ENCODE peak calls at places on chromosomes 2 and 18, in ten cellular contexts. C, J, N, H, B, V, A, D, L and M are unnamed samples.

GRCh38 chr2:190904644-190905043 is 24.0 kb downstream of the GLS start:
- DNase-seq in C (no peak), J (no peak), N (peak; percentile 3), H (no peak), B (no peak), V (no peak), A (no peak), D (no peak), L (peak; percentile 75), M (no peak)

GRCh38 chr2:114546511-114546910 is 104.1 kb downstream of the DPP10 start:
- DNase-seq in C (no peak), J (no peak), N (no peak), H (no peak), B (no peak), V (no peak), A (no peak), D (no peak), L (no peak), M (no peak)

GRCh38 chr2:147525724-147526489 is 318.9 kb upstream of the ACVR2A start:
- DNase-seq in C (no peak), J (no peak), N (no peak), H (no peak), B (no peak), V (no peak), A (no peak), D (no peak), L (no peak), M (no peak)

GRCh38 chr2:171086352-171087290 is 74.1 kb downstream of the TLK1 start:
- DNase-seq in C (peak; percentile 88), J (no peak), N (peak; percentile 53), H (peak; percentile 50), B (peak; percentile 61), V (peak; percentile 22), A (peak; percentile 27), D (peak; percentile 50), L (peak; percentile 60), M (peak; percentile 13)

GRCh38 chr2:171480908-171481307 is 41.4 kb upstream of the CYBRD1 start:
- DNase-seq in C (no peak), J (no peak), N (no peak), H (no peak), B (no peak), V (no peak), A (no peak), D (no peak), L (no peak), M (no peak)

GRCh38 chr18:524496-524895 is 24.0 kb upstream of the COLEC12 start:
- DNase-seq in C (no peak), J (no peak), N (peak; percentile 53), H (no peak), B (no peak), V (no peak), A (no peak), D (no peak), L (peak; percentile 73), M (no peak)

GRCh38 chr2:495745-496275 is 181.4 kb downstream of the TMEM18 start:
- DNase-seq in C (no peak), J (no peak), N (no peak), H (no peak), B (no peak), V (no peak), A (no peak), D (no peak), L (no peak), M (no peak)

GRCh38 chr18:57497372-57498294 is 62.5 kb downstream of the ONECUT2 start:
- DNase-seq in C (no peak), J (no peak), N (no peak), H (no peak), B (no peak), V (no peak), A (no peak), D (no peak), L (no peak), M (no peak)

GRCh38 chr2:126849054-126849453 is 49.6 kb upstream of the TEX51 start:
- DNase-seq in C (no peak), J (no peak), N (no peak), H (no peak), B (no peak), V (no peak), A (no peak), D (no peak), L (no peak), M (no peak)

GRCh38 chr2:114754907-114755563 is 312.6 kb downstream of the DPP10 start:
- DNase-seq in C (no peak), J (no peak), N (no peak), H (no peak), B (no peak), V (no peak), A (no peak), D (no peak), L (no peak), M (no peak)

GRCh38 chr18:63292844-63293683 is 26.5 kb downstream of the BCL2 start:
- DNase-seq in C (peak; percentile 29), J (peak; percentile 31), N (no peak), H (peak; percentile 28), B (peak; percentile 65), V (peak; percentile 9), A (no peak), D (no peak), L (no peak), M (no peak)

GRCh38 chr2:238509151-238509820 is 82.6 kb downstream of the ASB1 start:
- DNase-seq in C (no peak), J (no peak), N (no peak), H (no peak), B (no peak), V (no peak), A (no peak), D (peak; percentile 63), L (no peak), M (no peak)

GRCh38 chr2:85409719-85410583 is at the start of gene CAPG:
- DNase-seq in C (peak; percentile 13), J (peak; percentile 53), N (no peak), H (peak; percentile 53), B (no peak), V (no peak), A (peak; percentile 19), D (no peak), L (no peak), M (no peak)

GRCh38 chr2:183037660-183038340 is 457 bp downstream of the NCKAP1 start:
- DNase-seq in C (peak; percentile 53), J (no peak), N (peak; percentile 7), H (no peak), B (no peak), V (peak; percentile 21), A (no peak), D (no peak), L (peak; percentile 40), M (no peak)

GRCh38 chr2:234146087-234146826 is 95.8 kb downstream of the SPP2 start:
- DNase-seq in C (no peak), J (no peak), N (peak; percentile 70), H (no peak), B (no peak), V (no peak), A (no peak), D (no peak), L (peak; percentile 91), M (no peak)

GRCh38 chr2:225122582-225123486 is 80.6 kb upstream of the DOCK10 start:
- DNase-seq in C (peak; percentile 23), J (no peak), N (no peak), H (peak; percentile 28), B (no peak), V (no peak), A (peak; percentile 3), D (no peak), L (peak; percentile 38), M (peak; percentile 19)

GRCh38 chr2:173075056-173075780 is 428 bp upstream of the MAP3K20 start:
- DNase-seq in C (peak; percentile 69), J (no peak), N (no peak), H (no peak), B (no peak), V (no peak), A (no peak), D (no peak), L (no peak), M (no peak)

GRCh38 chr18:13614701-13615288 is 111.6 kb downstream of the FAM210A start:
- DNase-seq in C (peak; percentile 85), J (peak; percentile 42), N (no peak), H (peak; percentile 29), B (no peak), V (no peak), A (peak; percentile 25), D (no peak), L (no peak), M (no peak)

GRCh38 chr2:217976301-217976700 is 26.5 kb downstream of the TNS1 start:
- DNase-seq in C (no peak), J (no peak), N (no peak), H (no peak), B (no peak), V (no peak), A (no peak), D (no peak), L (no peak), M (no peak)

GRCh38 chr2:10966056-10966455 is 54.3 kb downstream of the KCNF1 start:
- DNase-seq in C (no peak), J (no peak), N (no peak), H (no peak), B (no peak), V (no peak), A (no peak), D (no peak), L (no peak), M (no peak)

GRCh38 chr2:72886505-72887031 is 640 bp upstream of the SPR start:
- DNase-seq in C (no peak), J (no peak), N (no peak), H (no peak), B (no peak), V (no peak), A (no peak), D (no peak), L (no peak), M (no peak)